ENCODE peak calls at places on chromosomes 16 and 17, in seven cellular contexts. N is H1, K is HCT116, U is SK-N-SH, I is GM12878, S is K562, H is HepG2. R is an unnamed sample.
A peak's percentile ranks its signal among the peaks of the same experiment; 100 is the strongest.

GRCh38 chr16:10180771-10181163 is 1.5 kb downstream of the GRIN2A start:
- DNase-seq in I (no peak), H (peak; percentile 57), U (peak; percentile 77), K (no peak), S (peak; percentile 65), N (peak; percentile 59), R (no peak)

GRCh38 chr16:72247821-72248253 is 75.9 kb upstream of the PMFBP1 start:
- DNase-seq in H (no peak), I (no peak), K (no peak), U (no peak), N (no peak), S (no peak), R (no peak)

GRCh38 chr17:2689411-2690164 is 22.0 kb downstream of the CLUH start:
- DNase-seq in K (no peak), N (no peak), U (peak; percentile 38), H (no peak), I (no peak), S (no peak), R (no peak)

GRCh38 chr16:19113577-19114358 is at the start of gene ITPRIPL2:
- DNase-seq in H (peak; percentile 67), I (no peak), K (peak; percentile 79), N (no peak), U (peak; percentile 92), S (peak; percentile 66), R (peak; percentile 84)

GRCh38 chr16:48447940-48448536 is 62.8 kb upstream of the SIAH1 start:
- DNase-seq in H (peak; percentile 64), K (no peak), S (no peak), N (no peak), I (no peak), U (no peak), R (no peak)

GRCh38 chr16:642189-643049 is 791 bp downstream of the MCRIP2 start:
- DNase-seq in S (peak; percentile 75), K (no peak), H (peak; percentile 60), U (peak; percentile 70), I (no peak), N (no peak), R (no peak)

GRCh38 chr17:1005361-1005946 is 8.5 kb downstream of the TIMM22 start:
- DNase-seq in K (no peak), I (no peak), N (no peak), U (peak; percentile 44), H (no peak), S (no peak), R (no peak)

GRCh38 chr17:17682737-17683675 is 1.7 kb downstream of the RAI1 start:
- DNase-seq in S (peak; percentile 73), K (no peak), I (no peak), N (no peak), H (no peak), U (peak; percentile 83), R (no peak)

GRCh38 chr16:8905795-8906591 is 23.8 kb downstream of the LITAFD start:
- DNase-seq in S (no peak), H (peak; percentile 32), K (no peak), I (no peak), U (no peak), N (no peak), R (no peak)

GRCh38 chr16:27401768-27402568 is at the start of gene IL21R:
- DNase-seq in S (peak; percentile 13), K (no peak), I (peak; percentile 85), U (peak; percentile 38), H (no peak), N (no peak), R (no peak)

GRCh38 chr17:20952183-20952582 is 90.6 kb downstream of the USP22 start:
- DNase-seq in N (no peak), U (no peak), I (no peak), H (no peak), S (no peak), K (no peak), R (no peak)

GRCh38 chr17:46175891-46176290 is 17.3 kb downstream of the KANSL1 start:
- DNase-seq in K (no peak), S (no peak), N (no peak), U (no peak), H (no peak), I (no peak), R (no peak)

GRCh38 chr17:46169913-46170312 is 23.3 kb downstream of the KANSL1 start:
- DNase-seq in K (no peak), H (no peak), I (no peak), N (no peak), S (no peak), U (no peak), R (no peak)

GRCh38 chr17:46171939-46172338 is 21.3 kb downstream of the KANSL1 start:
- DNase-seq in K (no peak), S (no peak), I (no peak), N (no peak), U (no peak), H (no peak), R (no peak)

GRCh38 chr17:46170609-46171432 is 22.4 kb downstream of the KANSL1 start:
- DNase-seq in I (no peak), S (no peak), N (no peak), K (no peak), H (no peak), U (no peak), R (no peak)

GRCh38 chr17:46173153-46173552 is 20.1 kb downstream of the KANSL1 start:
- DNase-seq in K (no peak), I (no peak), H (no peak), U (no peak), N (no peak), S (no peak), R (no peak)
- TF ChIP-seq SIN3A in K (no peak), I (no peak), H (no peak), U (no peak), N (no peak), S (no peak), R (no peak)

GRCh38 chr17:9001539-9001938 is 19.8 kb upstream of the NTN1 start:
- DNase-seq in I (no peak), N (no peak), U (no peak), S (no peak), K (no peak), H (no peak), R (no peak)

GRCh38 chr17:8995711-8996110 is 25.6 kb upstream of the NTN1 start:
- DNase-seq in K (no peak), S (no peak), N (no peak), I (no peak), H (no peak), U (no peak), R (no peak)

GRCh38 chr17:9002236-9002609 is 19.1 kb upstream of the NTN1 start:
- DNase-seq in H (no peak), S (no peak), U (no peak), K (no peak), I (no peak), N (no peak), R (no peak)

GRCh38 chr17:8994319-8994718 is 27.0 kb upstream of the NTN1 start:
- DNase-seq in H (peak; percentile 20), U (peak; percentile 61), S (peak; percentile 34), K (peak; percentile 40), I (peak; percentile 34), N (peak; percentile 57), R (peak; percentile 43)

DNA sequence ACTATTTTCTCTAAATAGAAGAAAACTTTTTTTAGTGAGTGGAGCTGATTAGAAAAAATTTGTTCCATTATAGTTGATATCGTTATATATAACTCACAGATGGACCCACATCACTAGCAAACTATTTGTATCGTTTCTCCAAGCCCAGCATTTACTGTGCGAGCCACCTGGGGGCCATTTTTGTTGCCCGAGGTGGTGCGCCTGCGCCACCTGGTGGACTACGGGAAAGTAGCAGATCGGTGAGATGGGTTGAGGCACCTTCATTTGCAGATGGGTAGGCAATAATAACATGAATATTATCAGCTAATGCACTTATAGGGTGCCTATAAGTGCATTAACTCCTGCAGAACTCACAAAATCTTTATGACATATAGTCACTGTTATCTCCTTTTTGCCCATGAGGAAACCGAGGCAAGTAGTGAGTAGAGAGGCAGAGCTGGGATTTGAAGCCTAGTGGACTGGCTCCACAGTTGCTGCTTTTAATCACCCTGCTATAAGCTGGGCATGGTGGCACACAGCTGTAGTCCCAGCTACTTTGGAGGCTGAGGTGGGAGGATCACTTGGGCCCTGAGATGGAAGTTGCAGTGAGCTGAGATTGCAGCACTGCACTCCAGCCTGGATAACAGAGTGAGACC is 23.2 kb upstream of the NTN1 start:
- DNase-seq in H (peak; percentile 41), K (peak; percentile 51), I (peak; percentile 40), N (no peak), S (peak; percentile 59), U (peak; percentile 62), R (peak; percentile 51)
- TF ChIP-seq SIN3A in H (no peak), K (no peak), I (no peak), N (no peak), S (no peak), U (no peak), R (no peak)

GRCh38 chr17:66542183-66542966 is 240.0 kb downstream of the PRKCA start:
- DNase-seq in U (peak; percentile 50), S (peak; percentile 18), N (no peak), K (no peak), I (peak; percentile 62), H (no peak), R (no peak)

GRCh38 chr17:66540131-66540781 is 237.8 kb downstream of the PRKCA start:
- DNase-seq in N (no peak), H (peak; percentile 72), S (no peak), I (no peak), U (peak; percentile 48), K (no peak), R (no peak)

GRCh38 chr17:66542967-66543525 is 240.6 kb downstream of the PRKCA start:
- DNase-seq in S (no peak), U (no peak), K (no peak), N (no peak), H (peak; percentile 29), I (no peak), R (no peak)

GRCh38 chr17:66543526-66543925 is 241.1 kb downstream of the PRKCA start:
- DNase-seq in H (no peak), N (no peak), I (no peak), U (no peak), K (no peak), S (no peak), R (no peak)

GRCh38 chr17:66541461-66542182 is 239.2 kb downstream of the PRKCA start:
- DNase-seq in H (no peak), U (peak; percentile 36), K (no peak), N (no peak), S (peak; percentile 65), I (peak; percentile 40), R (no peak)
- TF ChIP-seq SIN3A in H (no peak), U (no peak), K (no peak), N (no peak), S (no peak), I (no peak), R (no peak)

DNA sequence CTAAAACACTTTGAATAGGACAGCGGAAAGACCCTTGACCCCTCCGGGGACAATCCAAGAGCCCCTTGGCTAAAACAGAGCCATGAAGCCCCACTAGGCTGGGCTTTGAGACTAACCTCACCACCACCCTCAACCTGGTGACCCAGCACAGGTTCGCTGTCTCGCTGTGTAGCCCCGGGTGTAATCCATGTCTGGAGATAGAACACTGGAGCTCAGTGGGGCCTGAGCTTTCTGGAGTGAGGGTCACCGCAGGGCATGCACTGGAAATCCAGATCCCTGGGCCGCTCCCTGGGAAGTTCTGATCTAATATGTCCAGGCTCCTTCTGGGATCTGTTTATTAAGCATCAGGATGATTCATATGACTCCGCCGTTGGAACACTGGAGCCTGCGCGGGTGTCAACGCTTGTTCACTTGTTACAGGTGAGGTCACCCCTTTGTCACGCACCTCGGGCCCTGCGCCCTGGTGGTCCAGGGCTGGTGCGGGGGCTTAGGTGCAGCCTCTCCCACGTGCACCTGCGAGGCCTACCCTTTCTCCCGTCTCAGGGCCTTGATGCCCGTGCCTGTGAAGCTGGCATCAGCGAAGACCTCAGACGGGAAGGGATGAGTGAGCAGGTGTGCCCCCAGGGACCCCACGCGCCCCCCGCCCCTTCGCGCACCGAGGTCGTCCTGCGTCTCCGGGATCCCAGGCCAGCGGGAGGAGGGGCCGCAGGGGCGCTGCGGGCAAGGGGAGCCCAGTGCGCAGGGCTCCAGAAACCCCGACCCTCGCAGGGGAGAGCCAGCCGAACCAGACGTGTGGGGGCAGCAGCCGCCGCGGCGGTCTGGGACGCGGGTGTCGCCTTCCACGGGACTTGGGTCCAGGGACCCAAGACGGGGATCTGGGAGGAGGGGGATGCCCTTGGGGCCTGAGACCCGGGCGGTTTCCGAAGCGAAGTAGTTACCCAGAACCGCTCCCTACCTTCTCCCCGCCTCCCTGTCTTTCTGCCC is 224.1 kb upstream of the FOXF1 start:
- DNase-seq in U (no peak), S (no peak), H (no peak), K (no peak), I (no peak), N (no peak), R (no peak)
- TF ChIP-seq SIN3A in U (no peak), S (no peak), H (no peak), K (no peak), I (no peak), N (no peak), R (no peak)

R was measured in Panc1.